ENCODE peak calls at places on chromosome 20, in seven cellular contexts. S is IMR-90, O is mesendoderm, C is mesenchymal stem cell, I is neuronal stem cell, D is H1, W is H9. K is an unnamed sample. For H3K4me1, the result is how much of the 10 kb centered on the place peaks cover.

GRCh38 chr20:62614085-62614960 is 28.0 kb upstream of the SLCO4A1 start:
- DNase-seq in S (no peak), O (no peak), C (no peak), I (no peak), D (no peak), W (no peak), K (no peak)

GRCh38 chr20:39853664-39854063 is 835.4 kb downstream of the MAFB start:
- DNase-seq in S (peak), O (peak), C (peak), I (peak), D (peak), W (no peak), K (peak)

GRCh38 chr20:3420211-3420707 is 12.8 kb upstream of the DNAAF9 start:
- DNase-seq in S (peak), O (no peak), C (peak), I (no peak), D (no peak), W (no peak), K (peak)

GRCh38 chr20:1287306-1287705 is 21.2 kb downstream of the SNPH start:
- DNase-seq in S (no peak), O (no peak), C (no peak), I (no peak), D (no peak), W (no peak), K (no peak)

GRCh38 chr20:33933469-33933909 is 60.2 kb upstream of the RALY start:
- DNase-seq in S (peak), O (peak), C (peak), I (peak), D (peak), W (peak), K (peak)

GRCh38 chr20:61768926-61769832 is 296.5 kb downstream of the TAF4 start:
- DNase-seq in S (no peak), O (no peak), C (no peak), I (no peak), D (no peak), W (no peak), K (no peak)

GRCh38 chr20:47897461-47897860 is 112.2 kb upstream of the SULF2 start:
- DNase-seq in S (no peak), O (no peak), C (no peak), I (no peak), D (no peak), W (no peak), K (no peak)

GRCh38 chr20:19992996-19993908 is 23.9 kb upstream of the NAA20 start:
- DNase-seq in S (peak), O (peak), C (peak), I (no peak), D (no peak), W (peak), K (peak)

GRCh38 chr20:13649548-13649947 is 10.8 kb upstream of the TASP1 start:
- DNase-seq in S (no peak), O (no peak), C (peak), I (no peak), D (no peak), W (peak), K (no peak)

GRCh38 chr20:49846206-49846807 is 33.7 kb downstream of the SLC9A8 start:
- DNase-seq in S (peak), O (peak), C (peak), I (peak), D (no peak), W (no peak), K (peak)

GRCh38 chr20:17904027-17904426 is 64.6 kb downstream of the SNX5 start:
- DNase-seq in S (no peak), O (no peak), C (no peak), I (no peak), D (no peak), W (no peak), K (no peak)

GRCh38 chr20:63858393-63859165 is 2.7 kb upstream of the ABHD16B start:
- DNase-seq in S (peak), O (peak), C (peak), I (peak), D (no peak), W (peak), K (no peak)
- H3K4me1 ChIP-seq in S (under half), O (under half), C (half or more), I (under half), D (under half), W (under half), K (under half)

DNA sequence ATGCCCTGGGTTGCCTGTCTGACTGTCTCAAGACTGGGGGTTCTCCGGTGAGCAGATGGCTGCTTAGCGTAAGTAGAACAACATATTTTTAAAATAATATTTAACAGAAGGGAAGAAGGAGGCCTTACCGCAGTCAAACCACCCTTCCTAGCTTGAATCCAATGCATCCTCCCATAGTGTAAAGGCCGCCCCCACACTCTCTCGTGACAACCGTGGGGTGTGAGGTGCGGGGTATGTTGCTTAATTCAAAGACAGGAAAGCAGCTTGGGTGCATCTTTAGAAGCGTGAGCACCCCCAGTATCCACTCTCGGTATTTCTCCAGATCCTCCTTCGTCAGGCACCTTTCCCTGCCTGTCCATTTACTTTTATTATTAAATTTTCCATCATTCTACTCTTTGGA is 501.2 kb upstream of the CDH4 start:
- DNase-seq in S (no peak), O (no peak), C (no peak), I (no peak), D (no peak), W (no peak), K (no peak)
- H3K9ac ChIP-seq in S (no peak), O (no peak), C (no peak), I (no peak), D (no peak), W (no peak), K (no peak)

GRCh38 chr20:56716806-56717205 is 87.7 kb downstream of the TFAP2C start:
- DNase-seq in S (no peak), O (no peak), C (no peak), I (no peak), D (no peak), W (no peak), K (no peak)

GRCh38 chr20:56722042-56722441 is 92.9 kb downstream of the TFAP2C start:
- DNase-seq in S (no peak), O (no peak), C (no peak), I (no peak), D (no peak), W (no peak), K (no peak)

GRCh38 chr20:56724246-56724757 is 95.2 kb downstream of the TFAP2C start:
- DNase-seq in S (no peak), O (no peak), C (no peak), I (no peak), D (no peak), W (no peak), K (no peak)

GRCh38 chr20:56718816-56719215 is 89.7 kb downstream of the TFAP2C start:
- DNase-seq in S (no peak), O (no peak), C (no peak), I (no peak), D (no peak), W (no peak), K (no peak)

DNA sequence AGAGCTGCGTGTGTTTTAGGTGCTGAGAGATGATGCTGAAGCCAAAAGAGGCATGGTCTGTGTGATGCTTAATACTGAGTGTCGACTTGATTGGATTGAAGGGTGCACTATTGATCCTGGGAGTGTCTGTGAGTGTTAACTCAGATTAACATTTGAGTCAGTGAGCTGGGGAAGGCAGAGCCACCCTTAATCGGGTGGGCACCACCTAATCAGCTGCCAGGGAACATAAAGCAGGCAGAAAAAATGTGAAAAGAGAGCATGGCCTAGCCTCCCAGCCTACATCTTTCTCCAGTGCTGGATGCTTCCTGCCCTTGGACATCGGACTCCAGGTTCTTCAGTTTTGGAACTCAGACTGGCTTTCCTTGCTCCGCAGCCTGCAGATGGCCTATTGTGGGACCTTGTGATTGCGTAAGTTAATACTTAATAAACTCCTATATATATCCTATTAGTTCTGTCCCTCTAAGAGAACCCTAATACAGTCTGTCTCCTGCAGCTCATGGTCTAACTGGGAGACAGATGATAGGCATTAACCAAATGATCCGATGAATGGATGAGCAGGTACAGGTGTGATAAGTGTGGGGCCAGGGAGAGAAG is 91.6 kb downstream of the TFAP2C start:
- DNase-seq in S (no peak), O (no peak), C (no peak), I (no peak), D (no peak), W (no peak), K (no peak)
- H3K18ac ChIP-seq in S (no peak), O (no peak), C (no peak), I (no peak), D (no peak), W (no peak), K (no peak)

GRCh38 chr20:43947316-43947710 is 32.7 kb downstream of the TOX2 start:
- DNase-seq in S (no peak), O (no peak), C (peak), I (no peak), D (no peak), W (no peak), K (no peak)
- H3K4me1 ChIP-seq in S (under half), O (under half), C (under half), I (under half), D (under half), W (under half), K (under half)

GRCh38 chr20:21240394-21240793 is 62.7 kb upstream of the XRN2 start:
- DNase-seq in S (no peak), O (peak), C (no peak), I (no peak), D (no peak), W (no peak), K (no peak)
- H3K9ac ChIP-seq in S (no peak), O (no peak), C (no peak), I (no peak), D (no peak), W (no peak), K (no peak)

DNA sequence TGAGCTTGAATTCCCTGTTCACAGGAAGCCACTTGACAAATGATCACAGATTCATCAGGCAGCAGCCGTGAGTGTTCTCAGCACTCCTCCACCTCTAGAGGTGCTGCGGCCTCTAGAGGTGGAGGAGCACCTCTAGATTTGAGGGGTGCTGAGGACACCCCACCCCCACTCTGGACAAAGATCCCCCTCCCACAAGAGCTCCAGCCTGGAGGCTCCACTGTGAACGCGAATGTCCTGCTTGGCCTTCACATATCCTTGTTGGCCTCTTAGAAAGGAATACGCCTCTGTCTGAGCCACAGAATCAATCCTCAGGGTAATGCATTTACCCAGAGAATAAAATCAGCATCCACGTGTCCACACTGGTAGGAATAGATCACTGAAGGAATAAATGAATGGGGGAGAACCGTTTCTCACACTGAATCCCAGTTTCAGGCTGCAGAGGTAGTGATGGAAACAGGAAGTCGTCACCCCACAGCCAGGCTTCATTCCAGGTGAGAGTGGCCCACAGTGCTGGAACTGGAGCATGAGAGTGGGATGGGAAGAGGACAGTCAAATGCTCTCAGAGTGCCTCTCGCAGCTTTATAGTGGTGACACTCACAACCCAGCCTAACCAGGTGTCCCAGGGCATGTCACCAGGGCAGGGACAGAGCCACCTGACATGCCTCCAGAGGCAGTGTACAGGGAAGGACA is 16.6 kb downstream of the NPEPL1 start:
- DNase-seq in S (no peak), O (no peak), C (no peak), I (no peak), D (no peak), W (no peak), K (no peak)
- H3K18ac ChIP-seq in S (no peak), O (no peak), C (no peak), I (no peak), D (no peak), W (no peak), K (no peak)

DNA sequence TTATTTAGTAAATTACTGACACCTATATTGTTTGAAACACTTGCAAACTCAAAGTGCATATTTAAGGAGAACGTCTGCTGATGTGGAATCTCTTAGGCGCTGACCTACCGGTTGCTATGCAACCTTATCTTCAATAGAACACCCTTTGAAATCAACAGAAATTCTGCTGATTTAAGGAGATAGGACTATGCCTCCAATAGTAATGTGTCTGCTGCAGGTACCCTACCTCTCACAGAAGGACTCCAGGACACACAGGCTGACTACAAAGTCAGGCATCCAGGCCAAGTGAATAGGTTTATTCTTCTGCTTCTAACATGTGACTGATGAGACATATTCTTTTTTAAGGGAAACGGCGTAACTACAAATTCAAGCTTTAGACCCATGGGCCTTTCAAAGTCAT is 311.7 kb downstream of the CBLN4 start:
- DNase-seq in S (no peak), O (peak), C (no peak), I (no peak), D (no peak), W (no peak), K (peak)
- H3K4me1 ChIP-seq in S (under half), O (under half), C (under half), I (under half), D (under half), W (under half), K (under half)